ENCODE peak calls at places on chromosomes 3 and 15, in seven cellular contexts. Y is HAP-1, I is tibial artery, A is heart left ventricle, R is GM23248, F is left ventricle myocardium inferior, Z is GM12865. N is an unnamed sample.

GRCh38 chr15:40506964-40507571 is 36.3 kb downstream of the CHST14 start:
- DNase-seq in F (peak), I (peak), Z (peak), R (peak), Y (peak), A (peak), N (peak)

GRCh38 chr15:38531509-38531908 is 33.1 kb downstream of the RASGRP1 start:
- DNase-seq in R (peak), A (no peak), F (no peak), Y (no peak), I (no peak), Z (no peak), N (peak)

GRCh38 chr3:82033186-82033585 is 271.7 kb upstream of the GBE1 start:
- DNase-seq in I (no peak), R (no peak), Y (no peak), Z (no peak), A (no peak), F (no peak), N (no peak)

GRCh38 chr3:122104515-122105194 is 49.5 kb downstream of the CD86 start:
- DNase-seq in Z (peak), I (no peak), R (no peak), F (no peak), Y (no peak), A (no peak), N (no peak)

GRCh38 chr3:172965256-172965655 is 175.8 kb downstream of the SPATA16 start:
- DNase-seq in F (no peak), Z (no peak), A (no peak), I (no peak), R (peak), Y (no peak), N (peak)

GRCh38 chr3:167876603-167877325 is 141.2 kb downstream of the SERPINI1 start:
- DNase-seq in A (peak), I (no peak), R (peak), F (no peak), Y (no peak), Z (no peak), N (no peak)

GRCh38 chr3:43477600-43477999 is 144.2 kb downstream of the ANO10 start:
- DNase-seq in I (no peak), R (no peak), A (peak), Y (no peak), Z (no peak), F (peak), N (no peak)

GRCh38 chr15:72801590-72802345 is 18.2 kb upstream of the ADPGK start:
- DNase-seq in F (no peak), I (no peak), A (no peak), R (no peak), Y (no peak), Z (no peak), N (no peak)

GRCh38 chr3:12990781-12991480 is 82.3 kb downstream of the IQSEC1 start:
- DNase-seq in R (peak), Y (no peak), I (no peak), Z (no peak), A (no peak), F (no peak), N (peak)

GRCh38 chr3:105806361-105806760 is 62.5 kb downstream of the CBLB start:
- DNase-seq in R (peak), A (no peak), F (no peak), I (no peak), Y (no peak), Z (peak), N (no peak)

GRCh38 chr3:64985072-64985471 is 297.3 kb upstream of the ADAMTS9 start:
- DNase-seq in I (no peak), Z (no peak), F (no peak), Y (no peak), R (no peak), A (no peak), N (no peak)

GRCh38 chr3:149212386-149212785 is 9.2 kb downstream of the CP start:
- DNase-seq in I (no peak), A (no peak), R (no peak), Y (no peak), F (no peak), Z (no peak), N (no peak)

GRCh38 chr3:145219355-145220196 is 941.4 kb downstream of the PLOD2 start:
- DNase-seq in R (no peak), Y (no peak), Z (no peak), A (no peak), I (no peak), F (no peak), N (no peak)

GRCh38 chr3:120512655-120513054 is 61.9 kb upstream of the FSTL1 start:
- DNase-seq in R (no peak), F (no peak), Z (no peak), Y (no peak), A (no peak), I (no peak), N (no peak)

GRCh38 chr3:48826451-48826850 is 21.2 kb downstream of the PRKAR2A start:
- DNase-seq in F (no peak), R (peak), I (no peak), A (no peak), Y (peak), Z (no peak), N (no peak)

GRCh38 chr3:53286727-53287412 is 31.0 kb upstream of the TKT start:
- DNase-seq in Z (no peak), R (peak), I (no peak), Y (peak), F (no peak), A (no peak), N (no peak)

GRCh38 chr3:76954412-76954811 is 85.5 kb upstream of the ROBO2 start:
- DNase-seq in I (no peak), A (no peak), R (no peak), Y (no peak), Z (no peak), F (no peak), N (no peak)

GRCh38 chr3:46947981-46948791 is 28.4 kb downstream of the CCDC12 start:
- DNase-seq in R (peak), F (peak), I (peak), Y (no peak), Z (peak), A (peak), N (peak)

GRCh38 chr15:78873796-78874761 is 1.4 kb downstream of the MORF4L1 start:
- DNase-seq in F (no peak), Z (peak), A (no peak), I (no peak), R (peak), Y (peak), N (no peak)

GRCh38 chr3:111864821-111865656 is 6.0 kb downstream of the PHLDB2 start:
- DNase-seq in R (peak), F (no peak), I (no peak), Y (no peak), Z (no peak), A (peak), N (peak)

GRCh38 chr15:85620321-85621044 is 174.2 kb downstream of the KLHL25 start:
- DNase-seq in I (no peak), R (peak), F (no peak), Z (no peak), Y (no peak), A (peak), N (peak)

GRCh38 chr15:28921925-28922711 is 36.3 kb downstream of the APBA2 start:
- DNase-seq in F (no peak), Y (no peak), A (no peak), Z (no peak), R (no peak), I (peak), N (peak)

GRCh38 chr3:66425566-66425965 is 75.3 kb downstream of the LRIG1 start:
- DNase-seq in R (no peak), I (no peak), Y (no peak), Z (no peak), A (no peak), F (no peak), N (no peak)

DNA sequence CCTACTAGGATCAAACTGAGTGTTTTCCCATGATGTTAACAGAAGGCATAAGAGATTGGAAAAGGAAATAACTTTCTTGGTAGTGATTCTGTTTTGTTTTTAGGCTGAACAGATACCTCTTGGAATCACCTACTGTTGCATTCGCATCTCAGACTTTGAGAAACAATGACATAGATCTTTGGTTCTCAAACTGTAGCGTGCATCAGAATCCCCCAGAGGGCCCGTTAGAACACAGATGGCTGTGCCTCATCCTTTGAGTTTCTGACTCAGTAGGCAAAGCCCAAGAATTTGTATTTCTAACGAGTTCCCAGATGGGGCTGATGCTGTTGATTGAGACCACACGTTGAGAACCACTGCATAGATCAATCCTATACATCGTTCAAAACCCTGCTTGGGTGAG is 42.5 kb upstream of the SRGAP3 start:
- DNase-seq in R (peak), F (no peak), Z (no peak), Y (no peak), I (no peak), A (no peak), N (no peak)
- H3K4me3 ChIP-seq in R (no peak), F (no peak), Z (no peak), Y (no peak), I (no peak), A (no peak), N (no peak)

GRCh38 chr3:128488995-128489859 is 3.8 kb downstream of the GATA2 start:
- DNase-seq in Y (peak), Z (no peak), I (peak), A (peak), F (peak), R (peak), N (peak)
- H3K4me3 ChIP-seq in Y (peak), Z (no peak), I (peak), A (peak), F (peak), R (peak), N (peak)

GRCh38 chr3:86982883-86983282 is 8.1 kb downstream of the VGLL3 start:
- DNase-seq in I (no peak), F (no peak), A (no peak), Z (no peak), Y (peak), R (peak), N (no peak)
- H3K4me3 ChIP-seq in I (peak), F (peak), A (no peak), Z (no peak), Y (no peak), R (peak), N (no peak)

DNA sequence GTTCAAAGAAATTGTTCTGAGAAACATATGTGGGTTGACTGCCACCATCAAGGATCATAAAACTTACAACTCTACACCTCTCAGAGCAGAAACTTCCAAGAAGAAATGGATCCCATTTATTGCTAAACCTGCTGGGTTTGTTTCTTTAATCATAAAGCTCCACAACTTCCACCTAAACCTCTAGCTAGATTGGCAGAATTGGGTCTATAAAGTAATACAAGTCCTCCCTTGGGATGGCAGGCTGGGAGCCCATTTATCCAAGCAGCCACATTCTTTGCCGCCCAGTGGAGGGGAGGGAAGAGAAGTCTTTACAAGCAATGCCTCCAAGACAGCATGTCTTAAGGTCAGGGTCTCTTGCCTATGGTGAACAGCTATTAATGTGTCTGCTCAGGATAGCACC is 40.5 kb upstream of the CMTM8 start:
- DNase-seq in Z (no peak), Y (no peak), F (no peak), R (no peak), I (no peak), A (no peak), N (no peak)
- H3K4me3 ChIP-seq in Z (no peak), Y (no peak), F (no peak), R (no peak), I (no peak), A (no peak), N (no peak)

GRCh38 chr3:187066228-187066995 is 72.9 kb downstream of the RPL39L start:
- DNase-seq in Z (peak), A (no peak), Y (peak), F (no peak), R (peak), I (no peak), N (peak)

GRCh38 chr3:187064210-187065115 is 74.8 kb downstream of the RPL39L start:
- DNase-seq in F (no peak), R (peak), I (no peak), A (no peak), Z (peak), Y (no peak), N (peak)

GRCh38 chr3:187063286-187064081 is 75.8 kb downstream of the RPL39L start:
- DNase-seq in R (no peak), I (no peak), F (no peak), A (no peak), Z (peak), Y (no peak), N (peak)

GRCh38 chr3:187061748-187062147 is 77.5 kb downstream of the RPL39L start:
- DNase-seq in R (no peak), I (no peak), A (no peak), Y (no peak), F (no peak), Z (no peak), N (no peak)

DNA sequence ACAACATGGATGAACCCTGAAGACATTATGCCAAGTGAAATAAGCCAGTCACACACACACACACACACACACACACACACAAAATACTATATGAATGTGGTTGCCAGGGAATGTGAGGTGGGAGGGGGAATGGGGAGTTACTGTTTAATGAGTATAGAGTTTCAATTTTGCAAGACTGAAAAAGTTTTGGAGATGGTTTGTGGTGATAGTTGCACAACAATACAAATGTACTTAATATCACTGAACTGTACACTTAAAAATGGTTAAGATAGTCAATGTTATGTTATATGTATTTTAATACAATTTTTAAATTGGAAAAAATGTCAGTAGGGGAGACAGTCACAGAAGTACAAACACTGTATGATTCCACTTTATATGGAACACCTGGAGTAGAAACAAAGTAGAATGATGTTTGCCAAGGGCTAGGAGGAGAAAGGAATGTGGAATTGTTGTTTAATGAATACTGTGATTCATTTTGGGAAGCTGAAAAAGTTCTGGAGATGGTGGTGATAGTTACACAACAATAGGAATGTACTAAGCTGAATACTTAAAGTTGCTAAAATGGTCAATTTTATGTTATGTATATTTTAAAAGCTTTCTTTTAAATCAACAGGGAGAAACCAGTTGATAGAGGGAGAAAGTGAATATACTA is 76.6 kb downstream of the RPL39L start:
- DNase-seq in R (peak), I (no peak), A (no peak), F (no peak), Z (peak), Y (no peak), N (peak)
- H3K4me3 ChIP-seq in R (no peak), I (no peak), A (no peak), F (no peak), Z (no peak), Y (no peak), N (no peak)

DNA sequence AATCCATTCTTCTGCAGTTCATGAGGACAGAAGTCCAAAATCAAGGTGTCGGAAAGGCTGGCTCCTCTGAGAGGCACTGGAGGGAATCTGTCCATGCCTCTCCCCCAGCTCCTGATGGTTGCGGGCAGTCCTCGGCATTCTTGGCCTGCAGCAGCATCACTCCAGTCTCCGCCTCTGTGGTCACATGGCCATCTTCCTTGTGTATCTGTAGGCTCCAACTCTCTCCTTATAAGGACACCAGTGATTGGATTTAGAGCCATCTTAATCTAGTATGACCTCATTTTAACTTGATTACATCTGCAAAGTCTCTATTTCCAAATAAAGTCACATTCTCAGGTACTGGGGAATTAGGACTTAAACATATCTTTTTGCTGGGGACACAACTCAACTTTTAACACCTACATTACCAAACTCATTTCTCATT is 56.0 kb upstream of the FLNB start:
- DNase-seq in Y (no peak), I (peak), A (peak), Z (no peak), R (peak), F (peak), N (peak)
- H3K4me3 ChIP-seq in Y (no peak), I (peak), A (no peak), Z (no peak), R (no peak), F (peak), N (no peak)

GRCh38 chr3:5427021-5427420 is 239.5 kb downstream of the EDEM1 start:
- DNase-seq in I (no peak), Z (no peak), R (no peak), Y (no peak), A (no peak), F (no peak), N (no peak)

GRCh38 chr3:5428607-5429516 is 241.4 kb downstream of the EDEM1 start:
- DNase-seq in Z (peak), A (no peak), F (no peak), Y (no peak), R (no peak), I (no peak), N (no peak)

GRCh38 chr3:5425371-5425770 is 237.9 kb downstream of the EDEM1 start:
- DNase-seq in Z (no peak), Y (no peak), I (no peak), A (no peak), R (no peak), F (no peak), N (no peak)

GRCh38 chr3:5427938-5428337 is 240.4 kb downstream of the EDEM1 start:
- DNase-seq in A (no peak), Y (no peak), I (no peak), Z (no peak), R (no peak), F (no peak), N (no peak)

GRCh38 chr3:5426094-5426883 is 238.8 kb downstream of the EDEM1 start:
- DNase-seq in Z (peak), I (peak), Y (peak), F (peak), A (peak), R (peak), N (peak)
- H3K4me3 ChIP-seq in Z (no peak), I (no peak), Y (no peak), F (no peak), A (no peak), R (no peak), N (no peak)

N was measured in cardiac muscle cell.